ENCODE peak calls at places on chromosomes 12 and 14, in four cellular contexts. G is fibroblast of the aortic adventitia, Z is lower leg skin, K is GM12865. T is an unnamed sample.

GRCh38 chr12:115752913-115753726 is 524.4 kb downstream of the MED13L start:
- DNase-seq in K (peak; percentile 54), G (peak; percentile 85), Z (no peak), T (peak; percentile 84)

GRCh38 chr12:79452906-79453305 is 237.9 kb downstream of the PAWR start:
- DNase-seq in Z (no peak), G (no peak), K (no peak), T (peak; percentile 73)

GRCh38 chr12:16153273-16153672 is 124.2 kb downstream of the SLC15A5 start:
- DNase-seq in G (no peak), Z (no peak), K (no peak), T (no peak)

GRCh38 chr14:101705733-101706508 is 55.6 kb upstream of the PPP2R5C start:
- DNase-seq in Z (peak; percentile 91), K (peak; percentile 48), G (peak; percentile 16), T (peak; percentile 74)

GRCh38 chr12:13719986-13720385 is 261.4 kb downstream of the GRIN2B start:
- DNase-seq in G (no peak), Z (no peak), K (no peak), T (no peak)

GRCh38 chr12:89768586-89769482 is 60.2 kb upstream of the ATP2B1 start:
- DNase-seq in G (peak; percentile 86), Z (no peak), K (no peak), T (peak; percentile 89)

GRCh38 chr12:117540011-117540410 is 178.6 kb upstream of the NOS1 start:
- DNase-seq in G (no peak), Z (no peak), K (no peak), T (no peak)

GRCh38 chr12:78181544-78182162 is 351.0 kb downstream of the NAV3 start:
- DNase-seq in K (peak; percentile 38), Z (no peak), G (peak; percentile 58), T (peak; percentile 76)

GRCh38 chr14:32313977-32314376 is 15.1 kb upstream of the AKAP6 start:
- DNase-seq in G (no peak), Z (no peak), K (no peak), T (no peak)

GRCh38 chr12:115979351-115979750 is 298.1 kb downstream of the MED13L start:
- DNase-seq in Z (no peak), K (no peak), G (peak; percentile 49), T (peak; percentile 71)

GRCh38 chr14:105529506-105530445 is 3.4 kb downstream of the TMEM121 start:
- DNase-seq in G (no peak), Z (peak; percentile 86), K (peak; percentile 72), T (no peak)

GRCh38 chr14:50056457-50056856 is 59.9 kb downstream of the VCPKMT start:
- DNase-seq in K (no peak), G (no peak), Z (peak; percentile 82), T (no peak)

GRCh38 chr12:24901975-24902461 is 46.9 kb downstream of the BCAT1 start:
- DNase-seq in Z (peak; percentile 78), K (peak; percentile 54), G (no peak), T (peak; percentile 54)

GRCh38 chr14:38004610-38004879 is 203.2 kb upstream of the SSTR1 start:
- DNase-seq in G (no peak), K (no peak), Z (no peak), T (no peak)

GRCh38 chr12:13049816-13050215 is 5.6 kb downstream of the FAM234B start:
- DNase-seq in G (peak; percentile 65), Z (no peak), K (no peak), T (peak; percentile 62)

GRCh38 chr12:77973579-77973978 is 142.9 kb downstream of the NAV3 start:
- DNase-seq in Z (no peak), G (no peak), K (no peak), T (no peak)

GRCh38 chr14:22221508-22221907 is 367.5 kb downstream of the DAD1 start:
- DNase-seq in G (peak; percentile 22), K (peak; percentile 26), Z (no peak), T (peak; percentile 75)

GRCh38 chr12:12735301-12735700 is 18.1 kb downstream of the CDKN1B start:
- DNase-seq in K (no peak), G (peak; percentile 75), Z (no peak), T (peak; percentile 75)

GRCh38 chr14:98754343-98755025 is 517.5 kb downstream of the BCL11B start:
- DNase-seq in G (no peak), K (no peak), Z (peak; percentile 90), T (no peak)

GRCh38 chr12:129385637-129385990 is 518.2 kb downstream of the TMEM132D start:
- DNase-seq in K (no peak), G (no peak), Z (no peak), T (no peak)

GRCh38 chr14:53376064-53376463 is 222.9 kb upstream of the DDHD1 start:
- DNase-seq in K (no peak), G (no peak), Z (no peak), T (no peak)

GRCh38 chr14:37230551-37231194 is 32.9 kb downstream of the MIPOL1 start:
- DNase-seq in Z (no peak), K (peak; percentile 54), G (peak; percentile 84), T (peak; percentile 86)

GRCh38 chr12:132585177-132585576 is 25.2 kb downstream of the LRCOL1 start:
- DNase-seq in Z (no peak), K (no peak), G (no peak), T (no peak)

GRCh38 chr14:45201908-45202307 is 51.1 kb downstream of the MIS18BP1 start:
- DNase-seq in K (peak; percentile 47), Z (no peak), G (no peak), T (peak; percentile 53)

GRCh38 chr12:98421336-98421735 is 94.1 kb upstream of the TMPO start:
- DNase-seq in G (no peak), K (no peak), Z (no peak), T (no peak)

GRCh38 chr12:45407188-45407850 is 191.4 kb downstream of the ANO6 start:
- DNase-seq in K (no peak), Z (no peak), G (peak; percentile 10), T (peak; percentile 23)

GRCh38 chr14:71933026-71933587 is 878 bp downstream of the RGS6 start:
- DNase-seq in K (peak; percentile 60), G (no peak), Z (no peak), T (peak; percentile 3)

GRCh38 chr14:55366271-55366670 is 45.4 kb downstream of the ATG14 start:
- DNase-seq in K (no peak), Z (no peak), G (peak; percentile 36), T (peak; percentile 69)

GRCh38 chr12:28872654-28873268 is 276.3 kb upstream of the FAR2 start:
- DNase-seq in G (peak; percentile 77), Z (no peak), K (peak; percentile 55), T (peak; percentile 86)

GRCh38 chr12:45726594-45727300 is 2.8 kb upstream of the ARID2 start:
- DNase-seq in Z (peak; percentile 94), G (peak; percentile 36), K (peak; percentile 48), T (peak; percentile 37)

GRCh38 chr12:2358986-2359658 is 306.3 kb downstream of the CACNA1C start:
- DNase-seq in Z (peak; percentile 73), K (no peak), G (peak; percentile 32), T (peak; percentile 28)

GRCh38 chr14:94051115-94051514 is 25.0 kb downstream of the OTUB2 start:
- DNase-seq in K (no peak), Z (peak; percentile 73), G (peak; percentile 67), T (peak; percentile 68)

GRCh38 chr12:112716099-112717093 is 75.2 kb upstream of the RPH3A start:
- DNase-seq in Z (no peak), G (no peak), K (peak; percentile 9), T (peak; percentile 29)

GRCh38 chr12:81962126-81962856 is 203.1 kb upstream of the PPFIA2 start:
- DNase-seq in G (no peak), K (no peak), Z (no peak), T (no peak)

GRCh38 chr12:58833844-58834243 is 86.5 kb downstream of the LRIG3 start:
- DNase-seq in K (no peak), G (no peak), Z (no peak), T (no peak)

GRCh38 chr14:90087433-90087832 is 25.6 kb downstream of the KCNK13 start:
- DNase-seq in Z (peak; percentile 48), G (peak; percentile 61), K (peak; percentile 4), T (peak; percentile 72)

GRCh38 chr12:57899010-57899662 is 42.2 kb upstream of the ATP23 start:
- DNase-seq in G (peak; percentile 77), Z (no peak), K (peak; percentile 94), T (peak; percentile 75)

GRCh38 chr12:27782481-27782880 is 2.4 kb upstream of the MANSC4 start:
- DNase-seq in G (no peak), Z (no peak), K (no peak), T (no peak)

DNA sequence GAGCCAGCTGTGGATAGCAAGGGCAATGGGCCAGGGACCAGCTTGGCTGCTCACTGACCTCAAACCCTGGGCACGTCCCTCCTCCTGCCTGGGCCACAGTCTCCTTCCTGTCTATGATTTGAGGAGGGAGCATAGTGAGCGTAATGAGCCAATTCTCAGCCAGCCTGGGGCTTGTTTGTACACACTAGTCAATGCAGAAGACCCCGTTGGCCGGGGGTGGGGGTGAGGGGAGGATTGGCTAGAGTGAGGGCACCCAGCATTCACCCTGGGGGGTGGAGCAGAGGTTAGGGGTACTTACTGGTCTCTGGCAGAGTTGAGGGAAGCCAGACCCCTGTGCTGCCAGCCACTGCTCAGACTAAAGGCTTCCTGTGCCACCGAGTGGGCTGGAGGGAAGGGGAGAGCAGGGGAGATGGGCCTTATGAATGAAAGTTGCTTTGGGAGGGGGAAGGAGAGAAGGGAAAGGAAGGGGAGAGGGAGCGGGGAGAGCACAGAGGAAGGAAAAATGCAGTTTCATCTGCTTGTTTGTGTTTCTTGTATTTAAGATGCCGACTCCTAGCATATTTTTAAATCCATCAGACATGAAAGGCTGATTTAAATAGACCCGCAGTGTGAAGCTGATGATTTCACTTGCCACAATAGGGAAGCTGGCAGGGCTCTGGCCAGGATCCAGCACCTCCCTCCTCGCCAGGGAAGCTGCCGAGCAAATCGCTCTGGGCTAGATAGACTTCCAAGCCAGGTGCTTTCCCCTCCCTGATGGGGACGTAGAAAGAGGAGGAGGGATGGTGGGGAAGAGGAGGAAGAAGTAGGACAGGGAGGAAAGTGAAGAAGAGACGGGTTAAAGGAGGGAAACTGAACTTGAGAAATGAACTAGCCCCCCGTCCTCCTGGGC is 114.0 kb downstream of the PRMT8 start:
- DNase-seq in Z (no peak), G (peak; percentile 6), K (no peak), T (no peak)
- H3K4me3 ChIP-seq in Z (no peak overlapping the region), G (no peak overlapping the region), K (no peak overlapping the region), T (no peak overlapping the region)

GRCh38 chr14:95348395-95349080 is 28.8 kb upstream of the CLMN start:
- DNase-seq in K (no peak), G (no peak), Z (peak; percentile 23), T (no peak)
- TF ChIP-seq CTCF in K (no peak), G (no peak), Z (no peak), T (no peak)

DNA sequence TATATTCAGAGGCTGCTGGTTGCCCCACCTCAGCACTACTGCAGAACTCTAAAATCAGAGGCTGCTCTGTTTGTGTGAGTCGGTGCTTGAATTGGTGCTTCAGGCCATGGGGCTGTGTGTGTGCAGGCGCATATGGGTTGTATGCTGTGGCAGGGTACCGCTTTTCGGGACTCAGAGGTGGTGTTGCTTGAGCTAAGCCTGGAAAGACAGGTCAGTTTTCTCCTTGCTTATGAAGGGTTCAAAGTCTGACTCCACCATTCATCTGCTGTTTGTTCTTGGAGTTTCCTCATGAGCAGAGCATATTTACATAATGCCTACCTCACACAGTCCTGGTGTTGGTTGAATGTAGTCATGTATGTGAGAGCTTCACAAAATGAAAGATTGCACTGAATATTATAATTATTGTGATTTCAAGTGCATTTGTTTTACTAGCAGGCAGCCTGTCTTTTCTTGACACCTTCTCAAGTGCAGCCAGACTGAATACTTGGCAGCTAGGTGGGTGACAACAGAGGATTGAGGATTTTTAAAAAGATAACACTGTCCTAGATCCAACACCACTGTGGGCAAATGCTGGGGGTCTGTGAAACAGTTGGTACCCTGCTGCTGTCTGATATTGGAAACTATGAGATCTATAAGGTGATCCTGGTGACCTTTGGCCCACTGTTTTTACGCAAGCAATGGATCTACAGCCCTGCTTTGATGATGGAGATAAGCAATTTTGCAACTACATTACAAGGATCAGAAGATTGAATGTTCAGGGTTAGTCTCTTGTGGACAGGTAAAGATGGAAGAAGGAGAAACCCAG is 1.0 kb upstream of the ANG start:
- DNase-seq in K (no peak), Z (no peak), G (no peak), T (no peak)
- H3K4me3 ChIP-seq in K (no peak overlapping the region), Z (no peak overlapping the region), G (no peak overlapping the region), T (no peak overlapping the region)

GRCh38 chr12:110600254-110600653 is 13.7 kb upstream of the TCTN1 start:
- DNase-seq in Z (no peak), K (peak; percentile 74), G (peak; percentile 84), T (peak; percentile 80)
- TF ChIP-seq CTCF in Z (no peak), K (peak; percentile 24), G (peak; percentile 36), T (peak; percentile 45)

T was measured in choroid plexus epithelial cell.